ENCODE peak calls at places on chromosome 16, in four cellular contexts. D is BE2C; V is A549; E is CD4-positive, CD25-positive, alpha-beta regulatory T cell. G is an unnamed sample. For H3K4me1, the result is how much of the 10 kb centered on the place peaks cover.

GRCh38 chr16:68091604-68092261 is 6.6 kb downstream of the NFATC3 start:
- DNase-seq in D (no peak), V (peak), E (no peak), G (no peak)

GRCh38 chr16:4316103-4316731 is 350 bp downstream of the GLIS2 start:
- DNase-seq in D (no peak), V (no peak), E (no peak), G (no peak)

GRCh38 chr16:1141201-1141600 is 11.7 kb upstream of the CACNA1H start:
- DNase-seq in D (no peak), V (no peak), E (no peak), G (no peak)

GRCh38 chr16:66746682-66747081 is 4.7 kb downstream of the DYNC1LI2 start:
- DNase-seq in D (no peak), V (no peak), E (no peak), G (no peak)

GRCh38 chr16:86575754-86576557 is 2.4 kb upstream of the FOXL1 start:
- DNase-seq in D (peak), V (peak), E (no peak), G (no peak)

GRCh38 chr16:15502041-15502725 is 67.8 kb downstream of the BMERB1 start:
- DNase-seq in D (no peak), V (peak), E (no peak), G (no peak)

GRCh38 chr16:1026057-1026783 is 44.6 kb downstream of the SOX8 start:
- DNase-seq in D (no peak), V (no peak), E (no peak), G (no peak)

GRCh38 chr16:49557070-49557446 is 183.5 kb downstream of the C16orf78 start:
- DNase-seq in D (no peak), V (no peak), E (no peak), G (no peak)

GRCh38 chr16:31513126-31513525 is 4.9 kb upstream of the RUSF1 start:
- DNase-seq in D (no peak), V (peak), E (no peak), G (no peak)

GRCh38 chr16:77843412-77843811 is 55.0 kb downstream of the VAT1L start:
- DNase-seq in D (no peak), V (no peak), E (no peak), G (no peak)

GRCh38 chr16:19210175-19210924 is 42.3 kb downstream of the SYT17 start:
- DNase-seq in D (no peak), V (peak), E (no peak), G (no peak)

GRCh38 chr16:50501251-50501650 is 46.9 kb upstream of the NKD1 start:
- DNase-seq in D (no peak), V (no peak), E (no peak), G (no peak)

GRCh38 chr16:21663889-21664647 is at the start of gene OTOA:
- DNase-seq in D (peak), V (no peak), E (peak), G (no peak)

GRCh38 chr16:728890-729744 is 2.2 kb downstream of the HAGHL start:
- DNase-seq in D (no peak), V (no peak), E (no peak), G (no peak)

GRCh38 chr16:83350466-83350865 is 457.3 kb upstream of the HSBP1 start:
- DNase-seq in D (no peak), V (no peak), E (no peak), G (no peak)

GRCh38 chr16:69087161-69087581 is 18.3 kb upstream of the HAS3 start:
- DNase-seq in D (no peak), V (no peak), E (no peak), G (no peak)

GRCh38 chr16:85449885-85450245 is 163.3 kb upstream of the GSE1 start:
- DNase-seq in D (no peak), V (no peak), E (no peak), G (no peak)

GRCh38 chr16:26643519-26643918 is 423.2 kb upstream of the C16orf82 start:
- DNase-seq in D (no peak), V (no peak), E (no peak), G (no peak)

GRCh38 chr16:15825750-15826305 is 31.0 kb downstream of the MYH11 start:
- DNase-seq in D (no peak), V (no peak), E (no peak), G (no peak)

GRCh38 chr16:80250376-80250775 is 290.4 kb upstream of the DYNLRB2 start:
- DNase-seq in D (no peak), V (peak), E (no peak), G (no peak)

GRCh38 chr16:84730406-84731106 is 30.8 kb downstream of the USP10 start:
- DNase-seq in D (peak), V (peak), E (no peak), G (no peak)

GRCh38 chr16:22161999-22162657 is at the start of gene SDR42E2:
- DNase-seq in D (peak), V (no peak), E (peak), G (peak)

GRCh38 chr16:75494696-75495601 is at the start of gene CHST6:
- DNase-seq in D (no peak), V (peak), E (no peak), G (no peak)

GRCh38 chr16:58393138-58393504 is 850 bp downstream of the GINS3 start:
- DNase-seq in D (no peak), V (no peak), E (no peak), G (no peak)

GRCh38 chr16:56743840-56744239 is 13.9 kb downstream of the NUP93 start:
- DNase-seq in D (peak), V (peak), E (no peak), G (no peak)

GRCh38 chr16:79980650-79981521 is 380.3 kb upstream of the MAF start:
- DNase-seq in D (no peak), V (no peak), E (no peak), G (no peak)

GRCh38 chr16:10971560-10971961 is 27.2 kb downstream of the CLEC16A start:
- DNase-seq in D (peak), V (peak), E (peak), G (peak)

GRCh38 chr16:2499890-2500633 is 13.7 kb upstream of the ATP6V0C start:
- DNase-seq in D (no peak), V (no peak), E (no peak), G (no peak)

GRCh38 chr16:2500634-2500936 is 13.2 kb upstream of the ATP6V0C start:
- DNase-seq in D (no peak), V (no peak), E (no peak), G (no peak)

GRCh38 chr16:2500937-2501750 is 12.6 kb upstream of the ATP6V0C start:
- DNase-seq in D (peak), V (peak), E (peak), G (peak)

GRCh38 chr16:2499454-2499853 is 14.3 kb upstream of the ATP6V0C start:
- DNase-seq in D (no peak), V (no peak), E (no peak), G (no peak)

GRCh38 chr16:2501938-2502900 is 11.5 kb upstream of the ATP6V0C start:
- DNase-seq in D (no peak), V (no peak), E (no peak), G (no peak)
- H3K4me1 ChIP-seq in D (under half), V (under half), E (under half), G (under half)

DNA sequence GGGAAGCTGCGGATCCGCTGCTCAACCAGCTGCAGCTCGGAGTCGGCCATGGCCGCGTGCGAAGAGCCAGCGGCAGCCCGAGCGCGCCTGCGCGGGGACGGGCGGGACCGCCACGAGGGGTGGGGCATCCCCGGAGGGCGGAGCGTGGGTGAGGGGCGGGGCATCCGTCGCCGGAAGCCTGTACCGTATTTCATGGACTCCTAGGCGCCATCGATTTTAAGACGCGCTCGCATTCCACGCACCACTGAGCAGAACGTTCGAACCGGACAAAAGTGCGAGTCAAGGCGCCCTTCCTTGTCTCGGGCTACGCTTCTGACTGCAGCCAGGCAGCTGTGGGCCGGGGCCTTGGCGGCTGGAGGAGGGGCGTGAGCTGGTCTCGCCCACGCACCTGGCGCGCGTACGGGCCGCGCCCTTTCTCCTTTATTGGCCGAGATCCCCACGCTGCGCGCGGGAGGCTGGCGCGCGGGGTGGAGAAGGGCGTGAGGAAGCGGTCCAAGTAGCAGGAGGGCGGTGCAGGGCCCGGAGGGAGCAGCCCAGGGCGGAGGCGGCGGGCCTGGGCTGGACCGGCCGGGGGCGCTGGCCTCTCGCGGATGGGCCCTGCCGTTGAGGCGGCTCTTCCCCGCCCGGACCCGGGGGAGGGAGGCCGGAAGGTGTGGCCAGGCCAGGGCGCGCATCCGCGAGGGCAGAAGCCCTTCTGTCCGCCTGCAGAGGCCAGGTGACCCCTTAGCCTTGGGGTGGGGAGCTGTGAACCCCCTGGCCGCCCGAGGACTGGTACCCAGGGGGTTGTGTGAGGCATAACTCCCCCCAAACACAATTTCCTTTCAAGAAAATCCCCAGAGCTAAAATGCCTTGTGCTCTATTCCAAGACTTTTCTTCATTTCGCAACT is at the start of gene APRT:
- DNase-seq in D (peak), V (peak), E (peak), G (peak)
- H3K4me1 ChIP-seq in D (under half), V (under half), E (under half), G (under half)

GRCh38 chr16:8944113-8944765 is 19.5 kb downstream of the USP7 start:
- DNase-seq in D (no peak), V (no peak), E (no peak), G (no peak)
- H3K4me1 ChIP-seq in D (under half), V (under half), E (half or more), G (half or more)

DNA sequence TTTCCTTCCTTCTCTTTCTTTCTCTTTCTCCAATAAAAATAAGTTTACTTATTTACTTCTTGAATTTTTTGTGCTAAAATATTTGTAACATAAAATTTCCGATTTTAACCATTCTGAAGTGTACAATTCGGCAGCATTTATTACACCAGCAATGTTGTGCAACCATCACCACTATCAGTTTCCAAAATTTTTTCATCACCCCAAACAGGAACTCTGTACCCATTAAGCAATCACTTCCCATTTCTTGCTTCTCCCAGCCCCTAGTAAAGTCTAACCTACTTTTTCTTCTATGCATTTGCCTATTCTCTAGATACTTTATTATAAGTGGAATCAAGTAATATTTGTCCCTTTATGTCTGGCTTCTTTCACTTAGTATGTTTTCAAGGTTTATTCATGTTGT is 2.5 kb upstream of the HP start:
- DNase-seq in D (no peak), V (no peak), E (no peak), G (no peak)
- H3K4me1 ChIP-seq in D (under half), V (under half), E (under half), G (under half)

GRCh38 chr16:88970095-88970494 is 6.9 kb downstream of the CBFA2T3 start:
- DNase-seq in D (no peak), V (no peak), E (no peak), G (no peak)
- H3K4me1 ChIP-seq in D (under half), V (under half), E (under half), G (under half)

GRCh38 chr16:14501331-14502255 is 128.5 kb downstream of the PARN start:
- DNase-seq in D (peak), V (peak), E (no peak), G (no peak)

GRCh38 chr16:14497245-14498082 is 132.6 kb downstream of the PARN start:
- DNase-seq in D (no peak), V (no peak), E (no peak), G (no peak)

GRCh38 chr16:14500791-14501190 is 129.3 kb downstream of the PARN start:
- DNase-seq in D (no peak), V (no peak), E (no peak), G (no peak)

GRCh38 chr16:14496786-14497185 is 133.3 kb downstream of the PARN start:
- DNase-seq in D (no peak), V (no peak), E (no peak), G (no peak)

GRCh38 chr16:14499110-14499509 is 130.9 kb downstream of the PARN start:
- DNase-seq in D (no peak), V (no peak), E (no peak), G (no peak)
- H3K4me1 ChIP-seq in D (under half), V (half or more), E (under half), G (under half)

GRCh38 chr16:65663774-65664173 is 541.9 kb upstream of the CDH11 start:
- DNase-seq in D (no peak), V (no peak), E (no peak), G (no peak)
- H3K4me1 ChIP-seq in D (under half), V (under half), E (under half), G (under half)